ENCODE peak calls at places on chromosomes 1 and 21, in six cellular contexts. G is tibial nerve, S is tibial artery, D is IMR-90, C is uterus, R is HepG2. I is an unnamed sample.

GRCh38 chr1:221648201-221648600 is 93.7 kb downstream of the DUSP10 start:
- DNase-seq in C (no peak), R (no peak), S (no peak), D (no peak), G (no peak), I (no peak)

GRCh38 chr1:183757061-183757460 is 47.9 kb upstream of the RGL1 start:
- DNase-seq in D (peak), G (no peak), S (no peak), R (no peak), C (no peak), I (no peak)

GRCh38 chr1:54407957-54408700 is 1.9 kb upstream of the SSBP3 start:
- DNase-seq in S (peak), G (no peak), D (peak), R (no peak), C (peak), I (no peak)

GRCh38 chr1:36369061-36369470 is 16.7 kb downstream of the STK40 start:
- DNase-seq in S (peak), G (peak), D (peak), C (peak), R (peak), I (peak)

GRCh38 chr1:1137256-1138045 is 21.6 kb upstream of the C1orf159 start:
- DNase-seq in G (no peak), C (no peak), R (no peak), S (no peak), D (no peak), I (no peak)

GRCh38 chr1:186643600-186643999 is 36.6 kb downstream of the PTGS2 start:
- DNase-seq in R (no peak), C (no peak), S (no peak), D (peak), G (no peak), I (no peak)

GRCh38 chr1:207962716-207963428 is 51.9 kb upstream of the CD34 start:
- DNase-seq in R (no peak), C (peak), G (no peak), S (peak), D (no peak), I (no peak)

GRCh38 chr1:22846453-22846852 is 126.2 kb downstream of the LACTBL1 start:
- DNase-seq in S (no peak), G (no peak), D (no peak), R (no peak), C (no peak), I (peak)

GRCh38 chr1:58528518-58528917 is 18.0 kb downstream of the OMA1 start:
- DNase-seq in G (no peak), S (no peak), C (no peak), D (peak), R (no peak), I (no peak)

GRCh38 chr1:234961468-234962339 is 166.9 kb downstream of the TOMM20 start:
- DNase-seq in D (peak), G (no peak), R (no peak), S (no peak), C (no peak), I (no peak)

GRCh38 chr1:15757575-15758401 is 807 bp upstream of the FBLIM1 start:
- DNase-seq in S (no peak), C (no peak), R (no peak), D (peak), G (no peak), I (no peak)

GRCh38 chr1:182120411-182121258 is 59.1 kb upstream of the ZNF648 start:
- DNase-seq in D (no peak), S (no peak), R (peak), C (peak), G (peak), I (peak)

GRCh38 chr1:17874665-17875064 is 119.5 kb downstream of the ACTL8 start:
- DNase-seq in C (no peak), G (no peak), D (peak), R (no peak), S (no peak), I (no peak)

GRCh38 chr1:208107817-208108608 is 136.2 kb downstream of the PLXNA2 start:
- DNase-seq in G (no peak), R (no peak), C (peak), D (peak), S (peak), I (no peak)

GRCh38 chr1:154873321-154873950 is 3.4 kb upstream of the KCNN3 start:
- DNase-seq in C (no peak), S (no peak), G (no peak), D (no peak), R (no peak), I (no peak)

GRCh38 chr1:205028954-205029353 is 14.1 kb upstream of the CNTN2 start:
- DNase-seq in C (no peak), D (no peak), S (no peak), R (no peak), G (no peak), I (no peak)

GRCh38 chr1:229238674-229239415 is 32.1 kb upstream of the RAB4A start:
- DNase-seq in D (no peak), S (no peak), C (no peak), G (no peak), R (no peak), I (no peak)

GRCh38 chr1:192724670-192725069 is 84.2 kb upstream of the RGS2 start:
- DNase-seq in S (no peak), R (no peak), D (peak), G (no peak), C (no peak), I (no peak)

GRCh38 chr1:209746469-209747269 is 9.2 kb upstream of the TRAF3IP3 start:
- DNase-seq in C (no peak), D (no peak), G (no peak), R (no peak), S (no peak), I (no peak)

GRCh38 chr1:248699099-248699498 is 3.5 kb downstream of the OR14I1 start:
- DNase-seq in C (no peak), G (no peak), S (no peak), R (no peak), D (no peak), I (no peak)

GRCh38 chr21:32611471-32611997 is 643 bp downstream of the CFAP298 start:
- DNase-seq in D (peak), S (no peak), R (no peak), C (no peak), G (no peak), I (no peak)

GRCh38 chr1:91166106-91166712 is 144.4 kb upstream of the ZNF644 start:
- DNase-seq in R (peak), G (no peak), C (peak), S (peak), D (peak), I (peak)

GRCh38 chr1:59604191-59604590 is 210.6 kb upstream of the HOOK1 start:
- DNase-seq in C (no peak), D (peak), S (no peak), R (no peak), G (no peak), I (no peak)

GRCh38 chr1:1356796-1357401 is 1.5 kb downstream of the MXRA8 start:
- DNase-seq in S (no peak), G (no peak), C (no peak), D (no peak), R (no peak), I (no peak)

GRCh38 chr1:174070614-174071013 is 48.5 kb upstream of the RC3H1 start:
- DNase-seq in R (no peak), G (no peak), S (no peak), D (no peak), C (no peak), I (no peak)

GRCh38 chr1:94342416-94342815 is 75.8 kb upstream of the ABCD3 start:
- DNase-seq in R (no peak), D (no peak), G (no peak), S (no peak), C (no peak), I (no peak)

GRCh38 chr1:29112705-29113406 is 10.8 kb downstream of the TMEM200B start:
- DNase-seq in S (no peak), G (no peak), R (no peak), D (no peak), C (no peak), I (no peak)

GRCh38 chr1:230071316-230071715 is 4.3 kb downstream of the GALNT2 start:
- DNase-seq in S (no peak), G (no peak), R (no peak), C (no peak), D (no peak), I (no peak)

GRCh38 chr1:206890125-206890637 is 7.1 kb upstream of the IL24 start:
- DNase-seq in R (no peak), S (no peak), D (peak), G (no peak), C (no peak), I (no peak)

GRCh38 chr1:69947837-69948236 is 257.5 kb downstream of the LRRC40 start:
- DNase-seq in D (no peak), G (no peak), R (no peak), C (no peak), S (no peak), I (no peak)

GRCh38 chr1:83692524-83693336 is 306.2 kb downstream of the TTLL7 start:
- DNase-seq in G (no peak), C (no peak), S (no peak), R (peak), D (peak), I (no peak)

GRCh38 chr21:37503848-37504467 is 137.4 kb downstream of the DYRK1A start:
- DNase-seq in S (no peak), C (no peak), D (peak), G (no peak), R (peak), I (no peak)

GRCh38 chr1:215001419-215002021 is 81.0 kb upstream of the KCNK2 start:
- DNase-seq in S (no peak), D (no peak), G (no peak), R (no peak), C (no peak), I (no peak)

DNA sequence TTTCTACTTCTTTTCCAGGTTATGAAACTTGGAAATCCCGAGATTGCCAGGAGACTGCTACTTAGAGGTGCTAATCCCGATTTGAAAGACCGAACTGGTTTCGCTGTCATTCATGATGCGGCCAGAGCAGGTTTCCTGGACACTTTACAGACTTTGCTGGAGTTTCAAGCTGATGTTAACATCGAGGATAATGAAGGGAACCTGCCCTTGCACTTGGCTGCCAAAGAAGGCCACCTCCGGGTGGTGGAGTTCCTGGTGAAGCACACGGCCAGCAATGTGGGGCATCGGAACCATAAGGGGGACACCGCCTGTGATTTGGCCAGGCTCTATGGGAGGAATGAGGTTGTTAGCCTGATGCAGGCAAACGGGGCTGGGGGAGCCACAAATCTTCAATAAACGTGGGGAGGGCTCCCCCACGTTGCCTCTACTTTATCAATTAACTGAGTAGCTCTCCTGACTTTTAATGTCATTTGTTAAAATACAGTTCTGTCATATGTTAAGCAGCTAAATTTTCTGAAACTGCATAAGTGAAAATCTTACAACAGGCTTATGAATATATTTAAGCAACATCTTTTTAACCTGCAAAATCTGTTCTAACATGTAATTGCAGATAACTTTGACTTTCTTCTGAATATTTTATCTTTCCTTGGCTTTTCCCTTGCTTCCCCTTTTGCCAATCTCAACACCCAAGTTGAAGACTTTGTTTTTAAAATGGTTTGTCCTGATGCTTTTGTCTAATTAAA is 4.0 kb downstream of the CDKN2C start:
- DNase-seq in D (no peak), S (no peak), R (no peak), G (no peak), C (no peak), I (no peak)
- H3K4me3 ChIP-seq in D (no peak), S (peak), R (no peak), G (no peak), C (no peak), I (peak)

GRCh38 chr1:26724118-26724517 is 28.3 kb downstream of the ARID1A start:
- DNase-seq in D (no peak), G (no peak), S (no peak), R (no peak), C (no peak), I (no peak)

GRCh38 chr1:26721669-26722355 is 26.0 kb downstream of the ARID1A start:
- DNase-seq in S (no peak), C (no peak), R (no peak), D (no peak), G (no peak), I (no peak)

GRCh38 chr1:26717066-26717465 is 21.3 kb downstream of the ARID1A start:
- DNase-seq in G (no peak), R (no peak), D (no peak), S (no peak), C (no peak), I (no peak)

GRCh38 chr1:26723013-26723991 is 27.5 kb downstream of the ARID1A start:
- DNase-seq in R (peak), G (peak), D (peak), C (peak), S (peak), I (peak)

DNA sequence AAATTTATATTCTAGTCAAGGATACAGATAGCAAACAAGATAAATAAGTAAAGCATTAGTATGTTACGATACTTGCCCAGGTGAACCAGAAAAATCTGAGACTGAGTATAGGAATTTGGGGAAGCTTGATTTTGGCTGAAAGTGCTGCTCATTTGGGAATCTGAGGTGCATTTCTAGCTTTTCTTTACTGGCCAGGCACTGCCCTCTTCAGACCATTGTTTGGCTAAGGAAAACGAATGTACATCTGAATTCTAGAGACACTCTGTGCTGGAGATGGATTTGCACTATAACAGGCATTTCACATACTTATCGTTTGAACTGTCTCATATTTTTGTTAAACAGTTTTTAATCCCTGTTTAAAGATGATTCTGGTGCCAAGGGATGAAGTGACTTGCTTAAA is 23.4 kb downstream of the ARID1A start:
- DNase-seq in D (no peak), R (no peak), S (no peak), G (no peak), C (no peak), I (no peak)
- H3K27ac ChIP-seq in D (no peak), R (no peak), S (no peak), G (no peak), C (no peak), I (no peak)

GRCh38 chr1:9183441-9183840 is 51.1 kb upstream of the H6PD start:
- DNase-seq in D (no peak), C (no peak), S (no peak), G (no peak), R (no peak), I (no peak)
- H3K4me3 ChIP-seq in D (peak), C (peak), S (peak), G (peak), R (no peak), I (peak)

GRCh38 chr1:231603598-231604275 is 22.9 kb upstream of the DISC1 start:
- DNase-seq in D (peak), G (no peak), S (no peak), R (peak), C (no peak), I (peak)

GRCh38 chr1:231602675-231602984 is 24.0 kb upstream of the DISC1 start:
- DNase-seq in D (no peak), R (no peak), G (no peak), C (no peak), S (no peak), I (no peak)

GRCh38 chr1:231601775-231602674 is 24.6 kb upstream of the DISC1 start:
- DNase-seq in G (no peak), R (no peak), C (no peak), D (peak), S (no peak), I (no peak)

GRCh38 chr1:231604276-231604621 is 22.3 kb upstream of the DISC1 start:
- DNase-seq in D (no peak), R (no peak), S (no peak), G (no peak), C (no peak), I (no peak)

GRCh38 chr1:231600461-231600976 is 26.1 kb upstream of the DISC1 start:
- DNase-seq in D (peak), G (no peak), R (no peak), S (no peak), C (no peak), I (no peak)
- H3K27ac ChIP-seq in D (no peak), G (peak), R (no peak), S (no peak), C (peak), I (peak)

DNA sequence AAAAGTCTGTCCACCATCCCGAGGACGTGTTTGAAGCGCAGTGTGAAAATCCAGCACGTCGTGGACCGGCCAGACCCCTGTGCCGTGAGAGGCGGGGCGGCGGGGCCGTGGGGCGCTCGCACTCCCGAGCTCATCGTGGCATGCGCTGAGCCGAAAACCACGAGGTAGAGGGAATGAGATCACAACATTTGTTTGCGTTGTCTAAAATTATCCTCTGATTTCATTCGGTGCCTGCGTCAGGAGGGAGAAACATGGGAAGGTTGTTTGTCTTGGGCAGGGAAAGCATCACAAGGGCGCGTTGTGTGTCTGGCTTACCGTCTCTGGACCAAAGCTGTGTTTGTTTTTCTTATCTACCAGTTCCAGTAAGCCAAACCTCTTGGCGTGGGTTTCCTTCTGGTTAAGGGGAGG is 69.0 kb upstream of the FAM3B start:
- DNase-seq in D (peak), R (peak), C (no peak), S (peak), G (no peak), I (no peak)
- H3K4me3 ChIP-seq in D (no peak), R (no peak), C (no peak), S (peak), G (no peak), I (no peak)

DNA sequence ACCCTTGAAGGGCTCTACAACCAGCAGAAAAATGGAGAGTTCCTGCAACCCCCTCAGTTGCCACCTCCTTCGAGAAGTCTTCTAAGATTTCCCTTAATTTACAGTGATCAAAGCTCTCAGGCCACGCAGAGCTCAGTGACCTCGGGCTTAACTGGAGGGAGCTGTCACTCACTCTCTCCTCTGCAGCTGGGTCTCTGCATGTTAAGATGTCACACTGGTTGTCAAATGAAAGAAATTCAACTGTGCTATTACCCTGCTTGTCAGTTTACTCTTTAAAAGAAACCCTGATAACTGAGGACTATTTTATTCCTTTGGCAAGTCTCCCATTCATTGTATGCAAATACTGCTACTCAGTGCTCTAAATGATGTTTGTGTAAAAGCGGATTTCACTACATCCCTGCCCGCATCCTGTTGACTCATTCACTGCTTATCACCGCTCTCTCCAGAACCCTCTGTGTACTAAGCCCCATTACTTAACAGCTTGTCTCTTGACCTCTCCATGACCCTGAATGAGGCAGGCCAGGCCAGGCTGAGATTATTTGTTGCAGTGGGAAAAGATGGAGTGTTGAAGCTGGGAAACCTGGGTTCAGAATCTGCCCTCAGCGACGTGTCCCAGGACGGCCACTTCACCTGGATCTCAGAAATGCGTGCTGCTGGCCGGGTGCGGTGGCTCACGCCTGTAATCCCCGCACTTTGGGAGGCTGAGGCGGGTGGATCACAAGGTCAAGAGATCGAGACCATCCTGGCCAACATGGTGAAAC is 13.7 kb downstream of the DHRS3 start:
- DNase-seq in G (no peak), R (peak), D (peak), C (peak), S (peak), I (no peak)
- H3K27ac ChIP-seq in G (peak), R (no peak), D (peak), C (peak), S (peak), I (no peak)

GRCh38 chr1:43564617-43565348 is 34.1 kb downstream of the PTPRF start:
- DNase-seq in G (no peak), R (no peak), S (no peak), D (no peak), C (no peak), I (no peak)
- H3K4me3 ChIP-seq in G (no peak), R (no peak), S (no peak), D (no peak), C (no peak), I (peak)

GRCh38 chr1:201795066-201795465 is 33.9 kb upstream of the IPO9 start:
- DNase-seq in C (no peak), R (no peak), S (no peak), G (no peak), D (no peak), I (no peak)
- H3K27ac ChIP-seq in C (no peak), R (no peak), S (no peak), G (no peak), D (no peak), I (peak)

GRCh38 chr1:109910963-109911798 is 532 bp downstream of the CSF1 start:
- DNase-seq in S (no peak), C (no peak), G (no peak), D (no peak), R (no peak), I (no peak)

GRCh38 chr1:109912873-109913272 is 2.2 kb downstream of the CSF1 start:
- DNase-seq in C (no peak), R (no peak), D (peak), G (no peak), S (peak), I (no peak)

GRCh38 chr1:109914587-109915240 is 4.1 kb downstream of the CSF1 start:
- DNase-seq in R (no peak), D (peak), S (peak), G (no peak), C (no peak), I (no peak)

GRCh38 chr1:109912214-109912861 is 1.7 kb downstream of the CSF1 start:
- DNase-seq in C (no peak), S (no peak), G (no peak), R (no peak), D (no peak), I (no peak)

GRCh38 chr1:109913360-109913879 is 2.8 kb downstream of the CSF1 start:
- DNase-seq in G (no peak), C (no peak), R (no peak), D (no peak), S (no peak), I (no peak)
- H3K4me3 ChIP-seq in G (no peak), C (peak), R (no peak), D (no peak), S (peak), I (peak)

I was measured in dorsolateral prefrontal cortex.